ENCODE peak calls at places on chromosomes 12 and 14, in four cellular contexts. L is C1 segment of cervical spinal cord, I is ACHN, Q is neural crest cell. Y is an unnamed sample.

GRCh38 chr14:101102875-101103274 is 199.4 kb upstream of the RTL1 start:
- DNase-seq in L (no peak), I (no peak), Q (no peak), Y (no peak)

GRCh38 chr12:45409966-45410365 is 194.1 kb downstream of the ANO6 start:
- DNase-seq in L (no peak), I (no peak), Q (no peak), Y (peak)

GRCh38 chr12:68119724-68120211 is 39.8 kb downstream of the IFNG start:
- DNase-seq in L (no peak), I (no peak), Q (no peak), Y (no peak)

GRCh38 chr14:56081139-56081538 is 37.1 kb upstream of the PELI2 start:
- DNase-seq in L (no peak), I (no peak), Q (no peak), Y (no peak)

GRCh38 chr12:105226219-105226618 is 9.8 kb downstream of the APPL2 start:
- DNase-seq in L (peak), I (no peak), Q (no peak), Y (peak)

GRCh38 chr14:104108570-104109060 is 23.1 kb downstream of the ASPG start:
- DNase-seq in L (no peak), I (no peak), Q (no peak), Y (no peak)

GRCh38 chr12:107760207-107760816 is 625 bp downstream of the PRDM4 start:
- DNase-seq in L (no peak), I (peak), Q (peak), Y (no peak)

GRCh38 chr12:63944586-63945228 is 100.2 kb downstream of the SRGAP1 start:
- DNase-seq in L (no peak), I (no peak), Q (no peak), Y (no peak)

GRCh38 chr12:52645120-52645761 is 6.8 kb downstream of the KRT2 start:
- DNase-seq in L (no peak), I (no peak), Q (no peak), Y (no peak)

GRCh38 chr12:52052471-52053186 is 1.4 kb downstream of the NR4A1 start:
- DNase-seq in L (no peak), I (no peak), Q (no peak), Y (no peak)

GRCh38 chr12:66409195-66409871 is 107.0 kb downstream of the HELB start:
- DNase-seq in L (no peak), I (peak), Q (peak), Y (peak)

GRCh38 chr14:78154827-78155226 is 15.3 kb upstream of the NRXN3 start:
- DNase-seq in L (no peak), I (peak), Q (no peak), Y (no peak)

GRCh38 chr12:116426391-116427136 is 132.6 kb upstream of the MAP1LC3B2 start:
- DNase-seq in L (no peak), I (peak), Q (no peak), Y (peak)

GRCh38 chr12:89960011-89960507 is 251.4 kb upstream of the ATP2B1 start:
- DNase-seq in L (no peak), I (no peak), Q (no peak), Y (no peak)

GRCh38 chr14:72699852-72700257 is 194.0 kb downstream of the DPF3 start:
- DNase-seq in L (peak), I (no peak), Q (no peak), Y (peak)

GRCh38 chr12:5456906-5457305 is 25.0 kb downstream of the NTF3 start:
- DNase-seq in L (no peak), I (peak), Q (no peak), Y (no peak)